ENCODE peak calls at places on chromosomes 4 and X, in nine cellular contexts. V is prostate gland, H is SK-N-SH, B is breast epithelium, R is vagina, W is sigmoid colon, C is suprapubic skin, A is endothelial cell of umbilical vein, G is K562. O is an unnamed sample. For H3K4me1, the result is how much of the 10 kb centered on the place peaks cover.

GRCh38 chr4:44425614-44426208 is 22.9 kb downstream of the KCTD8 start:
- DNase-seq in V (no peak), H (peak), B (no peak), R (no peak), W (no peak), C (no peak), A (peak), G (no peak), O (no peak)

GRCh38 chr4:169621754-169622481 is 1.5 kb downstream of the CLCN3 start:
- DNase-seq in V (no peak), H (peak), B (no peak), R (no peak), W (no peak), C (no peak), A (peak), G (peak), O (no peak)

GRCh38 chrX:65697915-65698796 is 30.7 kb downstream of the MSN start:
- DNase-seq in V (no peak), H (no peak), B (no peak), R (no peak), W (no peak), C (no peak), A (peak), G (peak), O (peak)

GRCh38 chrX:17805120-17805519 is 56.0 kb downstream of the RAI2 start:
- DNase-seq in V (no peak), H (no peak), B (no peak), R (no peak), W (no peak), C (no peak), A (no peak), G (peak), O (no peak)

GRCh38 chr4:82721819-82722423 is 76.7 kb downstream of the SCD5 start:
- DNase-seq in V (peak), H (peak), B (no peak), R (no peak), W (no peak), C (no peak), A (peak), G (peak), O (no peak)

GRCh38 chr4:132227349-132228165 is 921.5 kb upstream of the PCDH10 start:
- DNase-seq in V (no peak), H (peak), B (no peak), R (no peak), W (no peak), C (no peak), A (peak), G (peak), O (no peak)

GRCh38 chrX:110086916-110087484 is 84.1 kb downstream of the TMEM164 start:
- DNase-seq in V (no peak), H (no peak), B (no peak), R (no peak), W (no peak), C (no peak), A (peak), G (peak), O (no peak)

GRCh38 chr4:173647902-173648301 is 117.9 kb upstream of the HAND2 start:
- DNase-seq in V (no peak), H (peak), B (no peak), R (no peak), W (no peak), C (no peak), A (no peak), G (no peak), O (no peak)

GRCh38 chr4:99248714-99249113 is 29.7 kb upstream of the ADH6 start:
- DNase-seq in V (no peak), H (no peak), B (no peak), R (no peak), W (no peak), C (no peak), A (no peak), G (no peak), O (no peak)

GRCh38 chrX:121761845-121762244 is 714.4 kb downstream of the GLUD2 start:
- DNase-seq in V (no peak), H (no peak), B (no peak), R (no peak), W (no peak), C (no peak), A (no peak), G (no peak), O (no peak)

GRCh38 chrX:134144231-134144630 is 92.8 kb upstream of the CCDC160 start:
- DNase-seq in V (no peak), H (peak), B (no peak), R (no peak), W (no peak), C (no peak), A (peak), G (peak), O (no peak)

GRCh38 chrX:3052864-3053263 is 11.6 kb downstream of the ARSF start:
- DNase-seq in V (no peak), H (no peak), B (no peak), R (no peak), W (no peak), C (no peak), A (no peak), G (no peak), O (peak)

GRCh38 chrX:1581132-1581531 is 10.3 kb upstream of the AKAP17A start:
- DNase-seq in V (no peak), H (peak), B (no peak), R (peak), W (no peak), C (no peak), A (peak), G (peak), O (peak)

GRCh38 chrX:58025979-58026378 is 115.7 kb upstream of the ZXDA start:
- DNase-seq in V (peak), H (peak), B (no peak), R (no peak), W (no peak), C (no peak), A (peak), G (peak), O (peak)

GRCh38 chrX:43510194-43510593 is 145.9 kb upstream of the MAOA start:
- DNase-seq in V (no peak), H (no peak), B (no peak), R (no peak), W (no peak), C (no peak), A (no peak), G (no peak), O (no peak)

GRCh38 chr4:93764647-93765246 is 63.8 kb upstream of the ATOH1 start:
- DNase-seq in V (peak), H (peak), B (no peak), R (no peak), W (no peak), C (no peak), A (peak), G (peak), O (no peak)

GRCh38 chrX:79268788-79269187 is 98.3 kb downstream of the ITM2A start:
- DNase-seq in V (no peak), H (no peak), B (no peak), R (no peak), W (no peak), C (no peak), A (peak), G (no peak), O (no peak)

GRCh38 chrX:21972721-21973120 is 32.2 kb downstream of the SMS start:
- DNase-seq in V (no peak), H (no peak), B (no peak), R (no peak), W (no peak), C (no peak), A (peak), G (no peak), O (no peak)

GRCh38 chr4:39394706-39395105 is 12.0 kb upstream of the KLB start:
- DNase-seq in V (no peak), H (no peak), B (no peak), R (no peak), W (no peak), C (no peak), A (no peak), G (no peak), O (no peak)

GRCh38 chrX:134172588-134173259 is 64.3 kb upstream of the CCDC160 start:
- DNase-seq in V (peak), H (peak), B (no peak), R (no peak), W (no peak), C (no peak), A (peak), G (no peak), O (peak)

GRCh38 chrX:133838761-133839676 is 146.4 kb downstream of the GPC3 start:
- DNase-seq in V (no peak), H (peak), B (no peak), R (no peak), W (no peak), C (no peak), A (peak), G (peak), O (peak)

GRCh38 chr4:128521156-128521555 is 233.5 kb upstream of the PGRMC2 start:
- DNase-seq in V (no peak), H (no peak), B (no peak), R (no peak), W (no peak), C (no peak), A (peak), G (no peak), O (no peak)

GRCh38 chr4:119297795-119298194 is 24.1 kb downstream of the FABP2 start:
- DNase-seq in V (no peak), H (no peak), B (no peak), R (no peak), W (no peak), C (no peak), A (no peak), G (no peak), O (no peak)
- H3K4me1 ChIP-seq in V (under half), H (under half), B (under half), R (under half), W (under half), C (under half), A (under half), G (under half), O (under half)

GRCh38 chr4:40576651-40577480 is 52.8 kb downstream of the RBM47 start:
- DNase-seq in V (peak), H (no peak), B (peak), R (no peak), W (peak), C (peak), A (peak), G (peak), O (peak)
- H3K4me3 ChIP-seq in V (no peak), H (no peak), B (peak), R (no peak), W (no peak), C (peak), A (no peak), G (no peak), O (peak)

DNA sequence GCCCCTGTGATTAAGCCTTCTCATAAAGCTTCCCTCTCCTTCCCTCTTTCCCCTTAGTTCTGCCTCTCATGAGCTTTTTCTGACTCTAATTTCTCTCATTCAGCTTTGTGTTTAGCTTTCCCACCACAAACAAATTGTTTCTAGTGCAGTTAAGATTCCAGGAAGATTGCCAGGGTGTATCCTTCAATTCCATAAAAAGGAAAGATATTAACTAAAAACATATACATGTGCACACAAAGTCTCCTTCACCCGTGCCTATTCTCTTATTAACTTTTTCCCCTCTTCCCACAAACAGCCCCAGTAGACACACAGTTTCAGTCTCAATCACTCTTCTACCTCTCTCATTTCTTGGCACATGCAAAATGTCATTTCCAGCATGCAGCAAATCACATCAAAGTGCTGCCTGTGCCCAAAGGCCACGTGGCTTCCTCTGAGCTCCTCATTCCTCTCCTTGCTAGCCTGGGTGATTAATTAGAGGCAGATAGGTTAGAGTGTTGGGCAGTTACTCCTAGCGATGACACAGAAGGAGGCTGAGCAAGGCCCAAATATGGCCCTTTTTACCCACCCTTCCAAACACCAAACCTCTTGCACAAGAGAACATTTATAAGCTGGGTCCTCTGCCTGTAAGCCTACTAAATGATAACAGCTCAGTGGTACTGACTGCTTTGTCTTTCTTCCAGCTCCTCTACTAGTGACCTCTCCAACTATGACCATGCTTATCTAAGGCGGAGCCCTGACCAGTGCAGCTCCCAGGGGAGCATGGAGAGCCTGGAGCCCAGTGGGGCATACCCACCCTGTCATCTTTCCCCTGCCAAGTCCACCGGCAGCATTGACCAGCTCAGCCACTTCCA is 159.6 kb downstream of the SOWAHB start:
- DNase-seq in V (no peak), H (no peak), B (no peak), R (no peak), W (peak), C (no peak), A (peak), G (no peak), O (no peak)
- TF ChIP-seq POLR2AphosphoS5 in V (no peak), H (no peak), B (no peak), R (peak), W (peak), C (no peak), A (no peak), G (no peak), O (peak)

DNA sequence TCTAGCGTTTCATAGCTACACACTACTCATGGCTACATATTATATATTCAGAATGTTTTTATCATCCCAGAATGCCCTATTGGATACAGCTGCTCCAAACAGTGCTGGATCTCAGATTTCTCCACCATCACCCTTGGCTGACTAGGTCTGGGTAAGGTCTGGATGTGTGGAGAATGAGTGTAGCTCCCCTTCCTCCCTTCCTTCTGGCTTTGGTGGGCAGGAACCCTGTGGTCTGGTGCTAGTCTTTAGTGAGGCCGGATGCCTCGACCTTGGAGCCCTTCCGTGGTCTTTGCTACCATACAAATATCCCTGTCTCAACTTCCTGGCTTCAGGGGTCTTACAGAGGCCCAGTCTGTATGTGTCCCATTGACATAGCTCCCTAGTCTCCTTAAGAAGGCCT is 52.1 kb upstream of the KDR start:
- DNase-seq in V (no peak), H (no peak), B (no peak), R (no peak), W (no peak), C (no peak), A (no peak), G (no peak), O (no peak)
- H3K4me1 ChIP-seq in V (under half), H (under half), B (under half), R (under half), W (under half), C (under half), A (half or more), G (under half), O (under half)

DNA sequence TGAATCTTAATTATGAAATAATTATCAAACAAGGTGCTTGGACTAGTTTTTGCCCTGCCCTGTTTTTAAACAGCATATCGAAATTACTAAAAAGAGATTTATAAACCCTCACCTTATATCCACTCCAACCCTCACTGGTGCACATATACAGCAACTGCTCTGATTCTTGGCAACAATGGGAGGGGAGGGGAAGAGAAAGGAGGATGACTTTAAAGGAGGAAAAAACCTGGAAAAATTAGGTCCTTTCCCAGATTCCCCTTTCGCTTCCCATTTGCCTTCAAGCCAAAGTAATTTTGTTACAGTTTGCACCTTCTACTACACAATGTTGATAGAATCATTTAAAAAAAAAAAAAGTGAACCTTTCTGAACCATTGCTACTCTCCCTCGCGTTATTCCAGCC is 745 bp upstream of the MAB21L2 start:
- DNase-seq in V (no peak), H (no peak), B (no peak), R (no peak), W (no peak), C (no peak), A (no peak), G (no peak), O (no peak)
- H3K4me3 ChIP-seq in V (no peak), H (peak), B (no peak), R (no peak), W (peak), C (no peak), A (no peak), G (no peak), O (peak)

GRCh38 chr4:184824081-184824775 is 1.5 kb downstream of the ACSL1 start:
- DNase-seq in V (no peak), H (no peak), B (no peak), R (no peak), W (no peak), C (no peak), A (peak), G (no peak), O (no peak)
- TF ChIP-seq POLR2AphosphoS5 in V (no peak), H (no peak), B (no peak), R (no peak), W (no peak), C (no peak), A (no peak), G (no peak), O (no peak)

O was measured in transverse colon.